ENCODE peak calls at places on chromosome 18, in eight cellular contexts. N, T, C, E, D, R, G and L are unnamed samples.
A peak's percentile ranks its signal among the peaks of the same experiment; 100 is the strongest.

GRCh38 chr18:46502444-46502843 is 154.6 kb downstream of the LOXHD1 start:
- DNase-seq in R (peak; percentile 3), E (no peak), G (peak; percentile 82), T (peak; percentile 41), C (no peak), D (no peak), N (no peak), L (no peak)

GRCh38 chr18:30381826-30382225 is 660.7 kb downstream of the DSC3 start:
- DNase-seq in R (no peak), G (no peak), T (no peak), N (no peak), E (no peak), D (no peak), C (no peak), L (no peak)

GRCh38 chr18:53380063-53380639 is 844.3 kb downstream of the MBD2 start:
- DNase-seq in D (no peak), N (no peak), C (no peak), G (peak; percentile 46), R (peak; percentile 31), T (peak; percentile 57), E (no peak), L (no peak)

GRCh38 chr18:9706081-9706935 is 1.8 kb upstream of the RAB31 start:
- DNase-seq in T (no peak), E (no peak), C (no peak), R (peak; percentile 28), G (no peak), N (peak; percentile 55), D (no peak), L (no peak)

GRCh38 chr18:23529597-23529996 is 26.3 kb downstream of the RMC1 start:
- DNase-seq in T (peak; percentile 40), G (no peak), E (no peak), R (peak; percentile 62), N (no peak), D (no peak), C (no peak), L (peak; percentile 66)

GRCh38 chr18:77736817-77737216 is 487.2 kb downstream of the GALR1 start:
- DNase-seq in T (no peak), G (no peak), N (no peak), C (no peak), D (no peak), R (no peak), E (no peak), L (no peak)

GRCh38 chr18:51490860-51491259 is 293.4 kb upstream of the MEX3C start:
- DNase-seq in D (no peak), E (no peak), R (no peak), C (no peak), T (no peak), N (no peak), G (no peak), L (no peak)

GRCh38 chr18:51559198-51559901 is 361.9 kb upstream of the MEX3C start:
- DNase-seq in N (no peak), R (no peak), D (no peak), G (no peak), C (no peak), T (peak; percentile 10), E (no peak), L (no peak)

GRCh38 chr18:62925031-62925688 is 209.8 kb downstream of the PHLPP1 start:
- DNase-seq in N (no peak), D (no peak), C (no peak), E (no peak), T (no peak), R (peak; percentile 29), G (no peak), L (no peak)

GRCh38 chr18:35334821-35335220 is 9.4 kb downstream of the ZNF24 start:
- DNase-seq in E (no peak), N (no peak), C (no peak), R (peak; percentile 65), T (no peak), D (no peak), G (no peak), L (no peak)

GRCh38 chr18:30334781-30335180 is 707.8 kb downstream of the DSC3 start:
- DNase-seq in T (no peak), D (no peak), E (no peak), G (no peak), N (no peak), C (no peak), R (no peak), L (no peak)

GRCh38 chr18:10006261-10006903 is 92.6 kb downstream of the VAPA start:
- DNase-seq in R (peak; percentile 28), N (no peak), D (no peak), C (no peak), T (peak; percentile 23), E (no peak), G (peak; percentile 59), L (no peak)

GRCh38 chr18:50282521-50283335 is 1.4 kb upstream of the MBD1 start:
- DNase-seq in D (peak; percentile 60), R (no peak), C (no peak), E (no peak), T (no peak), N (no peak), G (no peak), L (no peak)

GRCh38 chr18:52657063-52657462 is 317.1 kb downstream of the DCC start:
- DNase-seq in N (no peak), C (no peak), R (no peak), E (no peak), G (no peak), D (no peak), T (no peak), L (no peak)

GRCh38 chr18:50458796-50459195 is 84.0 kb downstream of the SKA1 start:
- DNase-seq in D (no peak), T (peak; percentile 26), E (no peak), C (no peak), G (no peak), N (no peak), R (no peak), L (no peak)

GRCh38 chr18:62784966-62785413 is 69.6 kb downstream of the PHLPP1 start:
- DNase-seq in G (no peak), C (peak; percentile 15), R (peak; percentile 84), D (peak; percentile 31), E (no peak), T (no peak), N (no peak), L (no peak)

GRCh38 chr18:24999650-25000267 is 352.2 kb downstream of the ZNF521 start:
- DNase-seq in N (no peak), R (no peak), T (no peak), G (no peak), C (no peak), D (no peak), E (no peak), L (no peak)

GRCh38 chr18:59272221-59272888 is 899 bp downstream of the RAX start:
- DNase-seq in C (no peak), R (no peak), D (no peak), G (no peak), T (no peak), N (no peak), E (no peak), L (no peak)

GRCh38 chr18:59273936-59274928 is 978 bp upstream of the RAX start:
- DNase-seq in C (no peak), R (no peak), N (no peak), D (no peak), E (no peak), G (peak; percentile 36), T (no peak), L (no peak)

GRCh38 chr18:59271606-59272220 is 1.5 kb downstream of the RAX start:
- DNase-seq in T (no peak), R (no peak), D (no peak), G (no peak), N (no peak), C (no peak), E (no peak), L (no peak)

GRCh38 chr18:59275406-59275949 is 2.2 kb upstream of the RAX start:
- DNase-seq in T (no peak), D (no peak), E (no peak), N (no peak), R (no peak), C (no peak), G (no peak), L (no peak)

GRCh38 chr18:59272971-59273935 is at the start of gene RAX:
- DNase-seq in T (peak; percentile 50), C (no peak), E (no peak), R (no peak), D (no peak), N (no peak), G (peak; percentile 71), L (no peak)
- TF ChIP-seq CTCF in T (peak; percentile 11), C (no peak), E (no peak), R (peak; percentile 17), D (no peak), N (no peak), G (peak; percentile 23), L (peak; percentile 9)

DNA sequence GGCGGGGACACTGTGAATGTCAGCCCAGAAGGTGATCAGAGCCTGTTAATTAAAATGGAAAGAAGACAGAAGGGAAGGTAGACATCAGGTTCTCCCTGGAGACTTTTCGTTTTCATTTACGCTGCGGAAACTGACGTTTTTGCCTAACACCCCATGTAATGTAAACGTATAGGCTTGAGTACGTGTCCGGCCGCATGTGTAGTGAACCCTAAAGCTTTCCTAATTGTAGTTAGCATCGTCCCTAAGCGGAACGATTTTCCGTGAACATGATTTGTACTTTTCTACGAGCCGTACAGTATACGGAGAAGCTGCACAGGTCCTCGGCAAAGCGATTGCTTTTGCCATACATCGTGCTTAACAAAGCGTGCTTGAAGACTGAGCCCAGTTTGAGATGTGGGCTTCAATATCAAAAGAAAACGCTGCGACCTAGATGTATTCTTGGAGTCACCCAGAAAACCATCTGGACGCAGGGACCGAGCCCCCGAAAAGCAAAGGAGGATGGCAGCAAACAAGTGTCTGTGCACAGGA is 284 bp downstream of the TIMM21 start:
- DNase-seq in G (no peak), T (no peak), D (no peak), R (no peak), N (no peak), C (no peak), E (no peak), L (no peak)
- H3K4me3 ChIP-seq in G (peak overlapping the region; percentile 86), T (peak overlapping the region; percentile 73), D (peak overlapping the region; percentile 77), R (peak overlapping the region; percentile 91), N (peak overlapping the region; percentile 62), C (peak overlapping the region; percentile 83), E (peak overlapping the region; percentile 88), L (peak overlapping the region; percentile 98)

DNA sequence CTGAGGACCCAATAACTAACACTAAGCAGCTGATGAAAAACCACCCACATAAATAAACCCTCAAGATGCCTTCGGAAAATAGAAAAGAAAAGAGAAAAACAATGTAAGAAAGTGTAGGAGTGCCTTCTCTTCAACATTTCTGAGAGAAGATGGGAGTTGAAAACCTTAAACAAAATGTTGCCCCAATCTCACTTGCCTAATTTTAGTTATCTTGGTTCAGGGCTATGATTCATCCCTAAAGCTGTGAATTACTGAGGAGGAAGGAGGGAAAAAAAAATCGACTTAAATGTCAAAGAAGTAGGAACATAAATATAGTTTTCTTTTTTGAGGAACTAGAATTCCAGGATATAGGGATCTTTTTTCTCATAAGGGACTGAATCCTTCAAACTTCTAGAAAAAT is 360.3 kb downstream of the TGIF1 start:
- DNase-seq in E (no peak), D (no peak), G (no peak), C (no peak), T (no peak), R (no peak), N (no peak), L (no peak)
- H3K27ac ChIP-seq in E (no peak overlapping the region), D (no peak overlapping the region), G (no peak overlapping the region), C (no peak overlapping the region), T (no peak overlapping the region), R (no peak overlapping the region), N (no peak overlapping the region), L (no peak overlapping the region)

DNA sequence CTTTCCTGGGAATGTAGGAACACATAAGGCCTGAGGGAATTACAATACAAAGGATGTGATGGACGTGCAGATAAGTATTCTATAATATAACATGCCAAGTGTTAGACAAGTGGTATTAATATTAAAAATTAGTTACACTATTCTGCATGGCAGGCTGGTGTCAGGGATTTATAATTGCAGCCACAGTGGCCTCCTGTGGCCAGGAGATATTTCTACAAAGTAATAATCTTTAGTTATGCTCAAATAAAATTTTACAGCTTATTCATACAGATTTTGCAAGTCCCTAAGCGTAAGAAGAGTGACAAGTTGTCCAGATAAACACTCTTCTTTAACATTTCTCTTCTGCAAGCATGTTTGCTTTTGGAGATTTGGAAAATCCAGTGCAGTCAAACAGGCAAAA is 90.4 kb upstream of the CBLN2 start:
- DNase-seq in D (no peak), N (no peak), E (no peak), C (no peak), G (no peak), R (no peak), T (no peak), L (no peak)
- TF ChIP-seq CTCF in D (no peak), N (no peak), E (no peak), C (no peak), G (no peak), R (no peak), T (no peak), L (no peak)